ENCODE peak calls at places on chromosomes 11 and 22, in ten cellular contexts. One of them, this sample, is unnamed.

GRCh38 chr22:27170491-27170890 is 513.1 kb downstream of the MIAT start:
- DNase-seq in omental fat pad: no peak
- DNase-seq in cardiac muscle cell: peak; percentile 91
- DNase-seq in H9: no peak
- DNase-seq in cardiac fibroblast: peak; percentile 89
- DNase-seq in mesothelial cell of epicardium: no peak
- DNase-seq in ovary: peak; percentile 51
- DNase-seq in PC-3: no peak
- DNase-seq in left lung: no peak
- DNase-seq in K562: no peak
- DNase-seq in this sample: no peak

GRCh38 chr22:32720924-32721323 is 80.6 kb upstream of the TIMP3 start:
- DNase-seq in cardiac muscle cell: peak; percentile 86
- DNase-seq in K562: no peak
- DNase-seq in omental fat pad: no peak
- DNase-seq in mesothelial cell of epicardium: no peak
- DNase-seq in ovary: no peak
- DNase-seq in PC-3: no peak
- DNase-seq in left lung: no peak
- DNase-seq in H9: no peak
- DNase-seq in cardiac fibroblast: peak; percentile 86
- DNase-seq in this sample: no peak

GRCh38 chr22:47918936-47919505 is 1156.6 kb downstream of the TBC1D22A start:
- DNase-seq in K562: no peak
- DNase-seq in cardiac fibroblast: no peak
- DNase-seq in mesothelial cell of epicardium: no peak
- DNase-seq in PC-3: no peak
- DNase-seq in cardiac muscle cell: no peak
- DNase-seq in H9: no peak
- DNase-seq in left lung: no peak
- DNase-seq in ovary: no peak
- DNase-seq in omental fat pad: no peak
- DNase-seq in this sample: no peak

GRCh38 chr11:1546536-1547466 is 25.3 kb downstream of the DUSP8 start:
- DNase-seq in H9: peak; percentile 81
- DNase-seq in ovary: no peak
- DNase-seq in K562: peak; percentile 87
- DNase-seq in PC-3: peak; percentile 60
- DNase-seq in omental fat pad: no peak
- DNase-seq in mesothelial cell of epicardium: peak; percentile 76
- DNase-seq in cardiac muscle cell: peak; percentile 31
- DNase-seq in cardiac fibroblast: peak; percentile 25
- DNase-seq in left lung: peak; percentile 83
- DNase-seq in this sample: peak; percentile 41

GRCh38 chr11:44625759-44626523 is 60.5 kb downstream of the CD82 start:
- DNase-seq in K562: no peak
- DNase-seq in mesothelial cell of epicardium: peak; percentile 31
- DNase-seq in H9: no peak
- DNase-seq in ovary: no peak
- DNase-seq in cardiac muscle cell: no peak
- DNase-seq in omental fat pad: no peak
- DNase-seq in PC-3: no peak
- DNase-seq in cardiac fibroblast: no peak
- DNase-seq in left lung: no peak
- DNase-seq in this sample: peak; percentile 6

GRCh38 chr22:32326647-32327046 is 31.0 kb upstream of the RFPL3 start:
- DNase-seq in H9: no peak
- DNase-seq in K562: no peak
- DNase-seq in cardiac muscle cell: no peak
- DNase-seq in mesothelial cell of epicardium: no peak
- DNase-seq in cardiac fibroblast: no peak
- DNase-seq in omental fat pad: no peak
- DNase-seq in PC-3: no peak
- DNase-seq in left lung: peak; percentile 46
- DNase-seq in ovary: no peak
- DNase-seq in this sample: no peak

GRCh38 chr22:39959640-39960447 is at the start of gene TMA7B:
- DNase-seq in K562: peak; percentile 52
- DNase-seq in cardiac fibroblast: peak; percentile 57
- DNase-seq in left lung: peak; percentile 84
- DNase-seq in H9: peak; percentile 74
- DNase-seq in cardiac muscle cell: peak; percentile 70
- DNase-seq in PC-3: peak; percentile 57
- DNase-seq in ovary: no peak
- DNase-seq in mesothelial cell of epicardium: no peak
- DNase-seq in omental fat pad: no peak
- DNase-seq in this sample: no peak

GRCh38 chr22:19991645-19992451 is 24.8 kb downstream of the ARVCF start:
- DNase-seq in K562: no peak
- DNase-seq in cardiac fibroblast: no peak
- DNase-seq in mesothelial cell of epicardium: no peak
- DNase-seq in omental fat pad: no peak
- DNase-seq in cardiac muscle cell: no peak
- DNase-seq in PC-3: no peak
- DNase-seq in ovary: no peak
- DNase-seq in H9: no peak
- DNase-seq in left lung: peak; percentile 66
- DNase-seq in this sample: no peak

GRCh38 chr22:46892866-46893265 is 130.4 kb downstream of the TBC1D22A start:
- DNase-seq in mesothelial cell of epicardium: no peak
- DNase-seq in ovary: no peak
- DNase-seq in omental fat pad: no peak
- DNase-seq in left lung: peak; percentile 61
- DNase-seq in cardiac fibroblast: no peak
- DNase-seq in PC-3: no peak
- DNase-seq in H9: no peak
- DNase-seq in K562: no peak
- DNase-seq in cardiac muscle cell: no peak
- DNase-seq in this sample: no peak

DNA sequence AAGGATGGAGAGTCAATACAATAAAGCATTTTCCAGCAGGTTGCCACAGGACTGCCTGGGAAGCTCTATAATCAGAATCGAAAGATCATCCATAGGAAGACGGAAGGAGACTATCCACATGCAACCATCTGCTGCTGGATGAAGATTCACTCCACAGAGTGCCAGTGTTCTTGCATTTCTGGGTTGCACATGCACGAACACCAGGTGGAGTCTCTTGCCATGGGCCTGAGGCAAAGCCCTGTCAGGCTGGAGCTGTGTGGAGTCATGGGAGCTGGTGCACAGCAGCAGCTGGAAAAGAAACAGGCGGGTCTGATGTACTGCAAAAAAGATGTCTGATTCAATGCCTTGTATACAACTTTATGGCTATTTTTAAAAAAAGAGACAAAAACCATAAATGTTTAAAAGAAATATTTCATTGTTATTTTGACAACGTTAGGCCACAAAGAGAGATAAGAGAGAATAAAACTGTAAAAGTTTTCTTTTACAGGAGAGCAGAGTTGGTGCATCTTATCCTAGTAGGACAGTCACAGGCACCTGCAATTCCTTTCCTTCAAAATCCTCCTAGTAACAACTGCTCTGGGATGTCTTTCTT is 12.9 kb upstream of the FAT3 start:
- DNase-seq in mesothelial cell of epicardium: peak; percentile 39
- DNase-seq in omental fat pad: no peak
- DNase-seq in ovary: peak; percentile 18
- DNase-seq in PC-3: peak; percentile 45
- DNase-seq in left lung: no peak
- DNase-seq in H9: peak; percentile 62
- DNase-seq in cardiac fibroblast: peak; percentile 32
- DNase-seq in K562: no peak
- DNase-seq in cardiac muscle cell: peak; percentile 33
- DNase-seq in this sample: peak; percentile 24
- TF ChIP-seq CTCF in mesothelial cell of epicardium: no peak
- TF ChIP-seq CTCF in omental fat pad: no peak
- TF ChIP-seq CTCF in ovary: no peak
- TF ChIP-seq CTCF in PC-3: peak; percentile 52
- TF ChIP-seq CTCF in left lung: no peak
- TF ChIP-seq CTCF in H9: peak; percentile 64
- TF ChIP-seq CTCF in cardiac fibroblast: peak; percentile 13
- TF ChIP-seq CTCF in K562: no peak
- TF ChIP-seq CTCF in cardiac muscle cell: peak; percentile 23
- TF ChIP-seq CTCF in this sample: peak; percentile 57

DNA sequence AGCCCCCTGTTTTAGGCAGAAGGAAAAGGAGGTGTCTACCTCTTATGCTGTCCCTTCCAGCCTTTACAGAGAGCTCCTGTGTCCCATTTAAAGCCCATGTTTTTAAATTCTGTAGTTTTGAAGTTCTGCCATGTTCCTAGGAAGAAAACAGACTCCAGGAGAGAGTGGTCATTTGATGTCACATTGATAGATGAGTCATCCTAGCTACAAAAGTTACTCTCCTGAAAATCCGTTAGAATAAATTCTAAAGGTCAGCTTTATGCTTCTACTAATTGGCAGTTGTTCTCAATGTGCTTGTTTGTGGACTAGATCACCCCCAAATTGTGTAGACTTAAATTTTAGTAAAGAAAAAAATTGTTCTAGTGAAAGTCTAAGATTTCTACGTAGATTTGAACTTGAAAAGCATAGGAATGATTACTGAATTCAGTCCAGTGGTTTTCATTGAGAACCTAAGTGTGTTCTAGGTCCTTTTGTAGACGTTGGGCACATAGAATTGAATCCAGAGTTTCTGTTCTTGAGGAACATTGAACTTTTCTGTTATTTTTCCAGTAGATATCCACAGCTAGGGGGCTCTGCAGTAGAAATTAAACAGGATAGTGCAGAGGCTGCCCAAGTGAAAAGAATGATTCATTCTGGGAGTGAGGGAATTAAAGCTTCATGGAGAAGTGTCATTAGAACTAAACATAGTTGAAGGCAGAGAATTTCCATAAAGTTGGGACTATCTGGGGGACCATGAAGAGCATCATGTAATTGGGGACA is 140.6 kb upstream of the RASSF10 start:
- DNase-seq in K562: peak; percentile 32
- DNase-seq in left lung: no peak
- DNase-seq in mesothelial cell of epicardium: no peak
- DNase-seq in H9: no peak
- DNase-seq in cardiac muscle cell: no peak
- DNase-seq in omental fat pad: no peak
- DNase-seq in cardiac fibroblast: peak; percentile 41
- DNase-seq in ovary: no peak
- DNase-seq in PC-3: peak; percentile 25
- DNase-seq in this sample: no peak
- TF ChIP-seq CTCF in K562: peak; percentile 45
- TF ChIP-seq CTCF in left lung: peak; percentile 7
- TF ChIP-seq CTCF in mesothelial cell of epicardium: no peak
- TF ChIP-seq CTCF in H9: peak; percentile 51
- TF ChIP-seq CTCF in cardiac muscle cell: peak; percentile 51
- TF ChIP-seq CTCF in omental fat pad: no peak
- TF ChIP-seq CTCF in cardiac fibroblast: peak; percentile 40
- TF ChIP-seq CTCF in ovary: peak; percentile 26
- TF ChIP-seq CTCF in PC-3: peak; percentile 56
- TF ChIP-seq CTCF in this sample: peak; percentile 15

DNA sequence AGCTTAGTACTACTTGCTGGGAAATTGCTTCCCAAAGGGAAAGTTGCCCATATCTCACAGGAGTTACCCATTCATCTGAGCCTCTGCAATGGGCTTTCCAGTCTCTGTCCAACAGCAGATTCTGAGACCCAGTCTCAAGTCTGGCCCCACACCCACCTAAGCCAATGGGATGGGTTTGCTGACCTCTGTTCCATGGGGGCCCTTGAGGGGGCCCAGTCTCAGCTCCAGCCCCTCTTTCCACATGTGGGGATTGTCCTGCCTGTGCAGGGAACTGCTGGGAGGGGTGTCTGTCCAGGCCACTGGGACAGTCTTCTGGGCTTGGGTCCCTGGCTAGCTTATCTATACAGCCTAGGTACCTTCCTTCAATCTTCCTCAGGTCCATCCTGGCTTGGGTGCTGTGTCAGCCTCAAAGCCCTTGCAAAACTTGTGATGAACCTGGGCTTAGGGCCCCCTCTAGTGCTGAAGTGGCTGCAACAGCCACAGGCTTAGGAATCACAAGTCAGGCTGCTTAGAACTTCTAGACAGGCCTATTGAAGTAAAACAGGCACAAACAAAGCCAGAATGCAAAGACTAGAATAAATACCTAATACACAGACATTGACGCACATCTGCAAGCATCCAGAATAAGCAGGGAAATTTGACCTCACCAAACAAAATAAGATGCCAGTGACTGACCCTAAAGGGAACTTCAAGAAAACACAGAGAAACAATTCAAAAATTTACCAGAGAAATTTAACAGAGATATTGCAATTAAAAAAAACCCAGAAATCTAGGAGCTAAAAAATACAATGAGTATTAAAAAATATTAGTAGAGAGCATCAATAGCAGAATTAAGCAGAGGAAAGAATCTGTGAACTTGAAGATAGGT is 11.7 kb upstream of the PATL1 start:
- DNase-seq in H9: peak; percentile 84
- DNase-seq in mesothelial cell of epicardium: peak; percentile 70
- DNase-seq in left lung: no peak
- DNase-seq in ovary: peak; percentile 63
- DNase-seq in PC-3: peak; percentile 87
- DNase-seq in cardiac fibroblast: peak; percentile 92
- DNase-seq in K562: peak; percentile 80
- DNase-seq in cardiac muscle cell: peak; percentile 90
- DNase-seq in omental fat pad: no peak
- DNase-seq in this sample: peak; percentile 42
- TF ChIP-seq CTCF in H9: peak; percentile 87
- TF ChIP-seq CTCF in mesothelial cell of epicardium: peak; percentile 30
- TF ChIP-seq CTCF in left lung: peak; percentile 62
- TF ChIP-seq CTCF in ovary: peak; percentile 29
- TF ChIP-seq CTCF in PC-3: peak; percentile 97
- TF ChIP-seq CTCF in cardiac fibroblast: peak; percentile 87
- TF ChIP-seq CTCF in K562: peak; percentile 88
- TF ChIP-seq CTCF in cardiac muscle cell: peak; percentile 96
- TF ChIP-seq CTCF in omental fat pad: no peak
- TF ChIP-seq CTCF in this sample: peak; percentile 83

GRCh38 chr11:84142411-84142810 is 856.2 kb upstream of the CCDC90B start:
- DNase-seq in mesothelial cell of epicardium: no peak
- DNase-seq in left lung: no peak
- DNase-seq in cardiac fibroblast: no peak
- DNase-seq in ovary: no peak
- DNase-seq in omental fat pad: no peak
- DNase-seq in cardiac muscle cell: no peak
- DNase-seq in K562: no peak
- DNase-seq in H9: no peak
- DNase-seq in PC-3: no peak
- DNase-seq in this sample: no peak

GRCh38 chr11:84144531-84144930 is 858.4 kb upstream of the CCDC90B start:
- DNase-seq in PC-3: no peak
- DNase-seq in cardiac fibroblast: no peak
- DNase-seq in omental fat pad: no peak
- DNase-seq in K562: no peak
- DNase-seq in mesothelial cell of epicardium: no peak
- DNase-seq in cardiac muscle cell: no peak
- DNase-seq in left lung: no peak
- DNase-seq in ovary: no peak
- DNase-seq in H9: no peak
- DNase-seq in this sample: no peak

DNA sequence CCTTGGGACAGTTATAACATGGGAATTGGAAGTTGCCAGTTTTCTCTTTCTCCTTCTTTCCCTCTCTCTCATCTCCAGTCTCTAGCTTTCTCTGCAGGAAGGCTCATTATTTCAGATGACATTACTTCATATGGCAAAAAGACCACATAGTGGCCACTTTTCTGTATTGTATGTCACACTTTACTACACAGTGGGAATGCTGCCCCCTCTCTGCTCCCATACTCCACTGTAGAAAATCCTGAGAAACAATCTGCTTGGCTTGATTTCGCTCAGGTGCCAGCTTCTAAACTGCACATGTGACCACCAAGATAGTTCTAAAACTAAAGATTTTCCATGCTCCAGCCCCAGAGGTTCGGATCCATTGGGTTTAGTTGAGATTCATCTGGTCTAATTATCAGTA is 860.7 kb upstream of the CCDC90B start:
- DNase-seq in H9: no peak
- DNase-seq in cardiac fibroblast: no peak
- DNase-seq in mesothelial cell of epicardium: no peak
- DNase-seq in K562: no peak
- DNase-seq in cardiac muscle cell: no peak
- DNase-seq in ovary: no peak
- DNase-seq in omental fat pad: no peak
- DNase-seq in left lung: no peak
- DNase-seq in PC-3: no peak
- DNase-seq in this sample: no peak
- TF ChIP-seq CTCF in H9: peak; percentile 49
- TF ChIP-seq CTCF in cardiac fibroblast: no peak
- TF ChIP-seq CTCF in mesothelial cell of epicardium: no peak
- TF ChIP-seq CTCF in K562: no peak
- TF ChIP-seq CTCF in cardiac muscle cell: no peak
- TF ChIP-seq CTCF in ovary: no peak
- TF ChIP-seq CTCF in omental fat pad: no peak
- TF ChIP-seq CTCF in left lung: no peak
- TF ChIP-seq CTCF in PC-3: no peak
- TF ChIP-seq CTCF in this sample: no peak